ENCODE peak calls at places on chromosomes 5 and 9, in nine cellular contexts. One of them, this sample, is unnamed.

GRCh38 chr9:27549196-27549737 is 19.7 kb upstream of the MOB3B start:
- DNase-seq in kidney epithelial cell: no peak
- DNase-seq in BJ: no peak
- DNase-seq in pancreas: no peak
- DNase-seq in lower lobe of right lung: no peak
- DNase-seq in coronary artery: no peak
- DNase-seq in ovary: no peak
- DNase-seq in AG09309: no peak
- DNase-seq in AG04450: no peak
- DNase-seq in this sample: peak; percentile 28

GRCh38 chr5:115770466-115770865 is 46.0 kb downstream of the CDO1 start:
- DNase-seq in coronary artery: no peak
- DNase-seq in AG04450: no peak
- DNase-seq in pancreas: no peak
- DNase-seq in ovary: no peak
- DNase-seq in AG09309: no peak
- DNase-seq in BJ: no peak
- DNase-seq in lower lobe of right lung: no peak
- DNase-seq in kidney epithelial cell: no peak
- DNase-seq in this sample: no peak

GRCh38 chr5:143105216-143105905 is 298.1 kb downstream of the NR3C1 start:
- DNase-seq in lower lobe of right lung: no peak
- DNase-seq in AG04450: no peak
- DNase-seq in BJ: no peak
- DNase-seq in kidney epithelial cell: no peak
- DNase-seq in coronary artery: no peak
- DNase-seq in pancreas: no peak
- DNase-seq in AG09309: no peak
- DNase-seq in ovary: no peak
- DNase-seq in this sample: no peak

GRCh38 chr5:72213482-72213881 is 106.2 kb downstream of the MAP1B start:
- DNase-seq in pancreas: no peak
- DNase-seq in coronary artery: no peak
- DNase-seq in kidney epithelial cell: no peak
- DNase-seq in ovary: no peak
- DNase-seq in lower lobe of right lung: no peak
- DNase-seq in AG09309: no peak
- DNase-seq in BJ: no peak
- DNase-seq in AG04450: no peak
- DNase-seq in this sample: no peak

GRCh38 chr9:38734831-38735230 is 14.9 kb upstream of the FAM240B start:
- DNase-seq in lower lobe of right lung: no peak
- DNase-seq in kidney epithelial cell: no peak
- DNase-seq in AG04450: no peak
- DNase-seq in coronary artery: no peak
- DNase-seq in BJ: no peak
- DNase-seq in pancreas: no peak
- DNase-seq in AG09309: no peak
- DNase-seq in ovary: no peak
- DNase-seq in this sample: no peak

GRCh38 chr9:37678789-37679273 is 28.1 kb downstream of the FRMPD1 start:
- DNase-seq in AG04450: no peak
- DNase-seq in ovary: no peak
- DNase-seq in AG09309: no peak
- DNase-seq in kidney epithelial cell: no peak
- DNase-seq in coronary artery: no peak
- DNase-seq in lower lobe of right lung: no peak
- DNase-seq in BJ: no peak
- DNase-seq in pancreas: no peak
- DNase-seq in this sample: no peak

GRCh38 chr5:150515446-150515845 is 7.5 kb downstream of the NDST1 start:
- DNase-seq in BJ: no peak
- DNase-seq in AG04450: no peak
- DNase-seq in kidney epithelial cell: no peak
- DNase-seq in ovary: peak; percentile 61
- DNase-seq in AG09309: peak; percentile 68
- DNase-seq in lower lobe of right lung: no peak
- DNase-seq in pancreas: no peak
- DNase-seq in coronary artery: peak; percentile 86
- DNase-seq in this sample: peak; percentile 72

GRCh38 chr5:155189476-155189875 is 175.9 kb downstream of the KIF4B start:
- DNase-seq in coronary artery: no peak
- DNase-seq in ovary: no peak
- DNase-seq in kidney epithelial cell: no peak
- DNase-seq in AG09309: no peak
- DNase-seq in BJ: no peak
- DNase-seq in lower lobe of right lung: no peak
- DNase-seq in pancreas: no peak
- DNase-seq in AG04450: no peak
- DNase-seq in this sample: no peak

GRCh38 chr5:133531634-133532033 is 80.7 kb downstream of the FSTL4 start:
- DNase-seq in lower lobe of right lung: no peak
- DNase-seq in AG04450: no peak
- DNase-seq in ovary: no peak
- DNase-seq in coronary artery: no peak
- DNase-seq in BJ: no peak
- DNase-seq in AG09309: no peak
- DNase-seq in kidney epithelial cell: no peak
- DNase-seq in pancreas: no peak
- DNase-seq in this sample: peak; percentile 13

DNA sequence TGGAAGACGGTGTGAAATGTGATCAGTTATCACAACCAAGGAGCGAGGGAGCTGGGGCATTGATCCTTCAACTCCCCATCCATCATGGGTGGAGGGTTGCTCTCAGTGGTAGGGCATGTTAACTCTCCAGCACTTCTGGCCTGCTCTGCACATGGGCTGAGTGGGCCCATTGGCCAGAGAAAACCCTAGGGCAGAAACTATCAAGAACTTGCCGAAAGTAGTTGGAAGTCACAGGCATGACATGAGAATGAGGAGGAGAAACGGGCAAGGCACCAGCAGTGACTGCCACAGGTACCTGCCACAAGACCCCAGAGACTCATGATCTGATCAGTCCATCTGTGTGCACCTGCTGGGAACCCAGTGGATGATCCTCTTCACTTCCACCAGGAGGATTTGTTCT is 50.9 kb upstream of the CXCL14 start:
- DNase-seq in kidney epithelial cell: no peak
- DNase-seq in ovary: no peak
- DNase-seq in AG04450: no peak
- DNase-seq in AG09309: no peak
- DNase-seq in lower lobe of right lung: no peak
- DNase-seq in coronary artery: no peak
- DNase-seq in BJ: no peak
- DNase-seq in pancreas: no peak
- DNase-seq in this sample: no peak
- H3K4me3 ChIP-seq in kidney epithelial cell: no peak overlapping the region
- H3K4me3 ChIP-seq in ovary: no peak overlapping the region
- H3K4me3 ChIP-seq in AG04450: no peak overlapping the region
- H3K4me3 ChIP-seq in AG09309: no peak overlapping the region
- H3K4me3 ChIP-seq in lower lobe of right lung: no peak overlapping the region
- H3K4me3 ChIP-seq in coronary artery: no peak overlapping the region
- H3K4me3 ChIP-seq in BJ: no peak overlapping the region
- H3K4me3 ChIP-seq in pancreas: no peak overlapping the region
- H3K4me3 ChIP-seq in this sample: no peak overlapping the region

DNA sequence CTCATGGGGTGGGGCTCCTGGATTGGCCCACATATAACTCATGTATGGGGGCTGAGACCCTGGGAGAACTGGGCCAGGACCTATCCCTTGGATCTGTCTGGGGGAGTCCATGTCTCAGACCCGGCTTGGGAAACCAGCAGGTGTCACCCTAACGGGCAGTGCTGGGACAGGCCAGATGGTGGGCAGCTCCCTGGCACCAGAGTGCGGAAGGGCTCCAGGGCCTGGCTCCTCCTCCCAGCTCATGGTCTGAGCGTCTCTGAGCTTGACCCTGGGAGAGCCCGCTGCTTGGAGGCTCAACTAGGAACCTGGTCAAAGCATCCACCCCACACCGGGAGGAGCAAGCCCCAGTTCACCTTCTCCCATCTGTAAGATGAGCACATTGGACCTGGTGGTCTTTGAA is 15.5 kb upstream of the NCS1 start:
- DNase-seq in AG09309: no peak
- DNase-seq in coronary artery: no peak
- DNase-seq in AG04450: no peak
- DNase-seq in ovary: no peak
- DNase-seq in kidney epithelial cell: no peak
- DNase-seq in BJ: no peak
- DNase-seq in lower lobe of right lung: no peak
- DNase-seq in pancreas: peak; percentile 82
- DNase-seq in this sample: no peak
- TF ChIP-seq CTCF in AG09309: no peak
- TF ChIP-seq CTCF in coronary artery: peak; percentile 35
- TF ChIP-seq CTCF in AG04450: no peak
- TF ChIP-seq CTCF in ovary: no peak
- TF ChIP-seq CTCF in kidney epithelial cell: no peak
- TF ChIP-seq CTCF in BJ: peak; percentile 28
- TF ChIP-seq CTCF in lower lobe of right lung: no peak
- TF ChIP-seq CTCF in pancreas: peak; percentile 21
- TF ChIP-seq CTCF in this sample: no peak

DNA sequence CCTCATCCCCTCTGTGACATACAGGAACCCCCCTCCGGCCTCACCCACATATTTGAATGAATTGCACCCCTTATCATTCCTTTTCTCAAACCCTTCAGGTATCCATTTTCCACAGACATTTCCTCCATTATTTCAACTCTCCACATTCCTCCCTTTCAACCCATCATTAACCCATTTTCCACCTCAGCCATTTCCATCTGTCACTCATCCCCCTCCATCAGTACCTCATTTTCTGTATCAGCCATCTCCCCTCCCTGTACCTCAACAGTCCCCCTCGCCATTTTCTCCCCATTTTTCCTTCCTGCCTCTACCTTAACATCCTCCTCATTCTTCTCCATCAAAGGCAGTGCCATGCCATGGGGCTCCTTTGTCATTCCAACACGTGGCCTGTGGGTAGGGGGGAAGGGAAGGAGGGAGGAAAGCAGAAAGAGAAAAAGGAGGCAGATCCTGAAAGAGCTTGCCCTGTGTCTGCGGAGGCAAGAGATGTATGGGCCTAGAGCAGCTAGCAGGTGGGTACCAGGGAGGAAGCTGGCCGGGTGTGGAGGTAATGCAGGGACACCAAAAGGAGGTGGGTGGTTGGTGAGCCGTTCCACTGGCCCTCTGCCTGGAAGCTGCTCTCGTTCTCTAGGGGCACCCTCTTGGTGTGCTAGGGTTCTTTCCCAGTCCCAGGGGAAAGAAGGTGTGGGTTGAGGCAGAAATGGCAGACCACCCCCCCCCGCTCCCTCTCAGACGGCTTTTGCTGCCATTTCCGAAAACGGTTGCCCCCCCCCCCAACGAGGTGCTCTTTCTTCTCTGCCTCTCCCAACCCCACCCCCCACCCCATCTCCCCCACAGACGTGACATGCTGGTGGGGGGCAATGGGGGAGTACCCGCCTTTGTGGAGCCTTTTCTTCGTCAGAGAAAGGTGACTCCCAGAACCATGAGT is 1.6 kb downstream of the DNAJB5 start:
- DNase-seq in AG04450: no peak
- DNase-seq in BJ: no peak
- DNase-seq in kidney epithelial cell: no peak
- DNase-seq in pancreas: no peak
- DNase-seq in lower lobe of right lung: no peak
- DNase-seq in coronary artery: peak; percentile 81
- DNase-seq in AG09309: no peak
- DNase-seq in ovary: no peak
- DNase-seq in this sample: no peak
- H3K4me3 ChIP-seq in AG04450: peak overlapping the region; percentile 87
- H3K4me3 ChIP-seq in BJ: no peak overlapping the region
- H3K4me3 ChIP-seq in kidney epithelial cell: no peak overlapping the region
- H3K4me3 ChIP-seq in pancreas: peak overlapping the region; percentile 86
- H3K4me3 ChIP-seq in lower lobe of right lung: no peak overlapping the region
- H3K4me3 ChIP-seq in coronary artery: peak overlapping the region; percentile 97
- H3K4me3 ChIP-seq in AG09309: peak overlapping the region; percentile 81
- H3K4me3 ChIP-seq in ovary: no peak overlapping the region
- H3K4me3 ChIP-seq in this sample: no peak overlapping the region

GRCh38 chr9:90773593-90773992 is 28.0 kb upstream of the SYK start:
- DNase-seq in kidney epithelial cell: no peak
- DNase-seq in AG09309: no peak
- DNase-seq in coronary artery: no peak
- DNase-seq in pancreas: no peak
- DNase-seq in ovary: no peak
- DNase-seq in lower lobe of right lung: no peak
- DNase-seq in BJ: no peak
- DNase-seq in AG04450: no peak
- DNase-seq in this sample: peak; percentile 2
- TF ChIP-seq CTCF in kidney epithelial cell: peak; percentile 58
- TF ChIP-seq CTCF in AG09309: peak; percentile 31
- TF ChIP-seq CTCF in coronary artery: no peak
- TF ChIP-seq CTCF in pancreas: peak; percentile 13
- TF ChIP-seq CTCF in ovary: no peak
- TF ChIP-seq CTCF in lower lobe of right lung: peak; percentile 22
- TF ChIP-seq CTCF in BJ: peak; percentile 17
- TF ChIP-seq CTCF in AG04450: peak; percentile 41
- TF ChIP-seq CTCF in this sample: no peak

DNA sequence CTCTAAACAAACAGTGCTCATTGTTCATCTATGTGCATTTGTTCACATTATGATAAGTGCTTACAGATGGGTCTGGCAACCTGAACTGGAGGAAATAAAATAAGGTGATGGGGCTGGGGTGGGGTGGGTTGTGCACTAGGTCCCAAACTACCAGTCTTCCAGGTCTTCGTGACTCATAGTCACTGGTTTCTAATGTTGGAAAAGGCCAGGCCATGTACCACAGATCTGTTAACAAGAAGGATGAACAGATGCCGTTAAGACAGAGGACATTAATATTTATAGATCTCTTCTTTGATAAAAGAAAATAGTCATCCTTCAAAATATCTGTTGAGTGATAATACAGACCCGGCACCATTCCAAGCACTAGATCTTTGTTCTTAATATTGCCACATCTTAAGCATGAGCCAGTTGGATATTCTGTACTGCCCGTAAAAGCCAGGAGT is 71.4 kb upstream of the STARD4 start:
- DNase-seq in ovary: no peak
- DNase-seq in kidney epithelial cell: no peak
- DNase-seq in pancreas: no peak
- DNase-seq in AG04450: no peak
- DNase-seq in AG09309: no peak
- DNase-seq in BJ: peak; percentile 59
- DNase-seq in coronary artery: no peak
- DNase-seq in lower lobe of right lung: no peak
- DNase-seq in this sample: no peak
- H3K4me3 ChIP-seq in ovary: no peak overlapping the region
- H3K4me3 ChIP-seq in kidney epithelial cell: no peak overlapping the region
- H3K4me3 ChIP-seq in pancreas: no peak overlapping the region
- H3K4me3 ChIP-seq in AG04450: no peak overlapping the region
- H3K4me3 ChIP-seq in AG09309: no peak overlapping the region
- H3K4me3 ChIP-seq in BJ: no peak overlapping the region
- H3K4me3 ChIP-seq in coronary artery: no peak overlapping the region
- H3K4me3 ChIP-seq in lower lobe of right lung: no peak overlapping the region
- H3K4me3 ChIP-seq in this sample: no peak overlapping the region

GRCh38 chr9:4923580-4924544 is 61.2 kb upstream of the JAK2 start:
- DNase-seq in BJ: no peak
- DNase-seq in AG04450: no peak
- DNase-seq in lower lobe of right lung: no peak
- DNase-seq in coronary artery: no peak
- DNase-seq in AG09309: no peak
- DNase-seq in ovary: no peak
- DNase-seq in pancreas: no peak
- DNase-seq in kidney epithelial cell: no peak
- DNase-seq in this sample: peak; percentile 61
- TF ChIP-seq CTCF in BJ: peak; percentile 40
- TF ChIP-seq CTCF in AG04450: peak; percentile 58
- TF ChIP-seq CTCF in lower lobe of right lung: peak; percentile 26
- TF ChIP-seq CTCF in coronary artery: no peak
- TF ChIP-seq CTCF in AG09309: peak; percentile 42
- TF ChIP-seq CTCF in ovary: no peak
- TF ChIP-seq CTCF in pancreas: no peak
- TF ChIP-seq CTCF in kidney epithelial cell: peak; percentile 43
- TF ChIP-seq CTCF in this sample: peak; percentile 41

This sample was measured in cardiac fibroblast.